ENCODE peak calls at places on chromosomes 7 and 10, in six cellular contexts. V is Panc1, E is transverse colon, Q is breast epithelium, K is HCT116, Z is spleen. U is an unnamed sample.
A peak's percentile ranks its signal among the peaks of the same experiment; 100 is the strongest.

GRCh38 chr7:25665346-25665745 is 437.1 kb upstream of the NPVF start:
- DNase-seq in K (no peak), V (no peak), Q (peak; percentile 77), E (peak; percentile 25), Z (no peak), U (no peak)

GRCh38 chr10:103980246-103980906 is 13.4 kb downstream of the SLK start:
- DNase-seq in Q (no peak), V (no peak), Z (no peak), K (no peak), E (no peak), U (no peak)

GRCh38 chr7:50595538-50596102 is 30.4 kb upstream of the DDC start:
- DNase-seq in K (peak; percentile 34), Q (no peak), V (no peak), Z (no peak), E (no peak), U (no peak)

GRCh38 chr7:152752513-152752912 is 7.0 kb upstream of the ACTR3B start:
- DNase-seq in K (no peak), Z (no peak), Q (no peak), E (no peak), V (no peak), U (no peak)

GRCh38 chr7:129381710-129382484 is 52.3 kb upstream of the STRIP2 start:
- DNase-seq in E (no peak), V (no peak), K (no peak), Z (no peak), Q (no peak), U (no peak)

GRCh38 chr10:63628526-63629362 is 107.5 kb downstream of the REEP3 start:
- DNase-seq in Z (no peak), E (peak; percentile 68), K (peak; percentile 49), V (peak; percentile 18), Q (peak; percentile 53), U (no peak)

GRCh38 chr7:44080118-44080517 is 2.2 kb downstream of the POLM start:
- DNase-seq in Z (peak; percentile 77), E (no peak), V (no peak), K (no peak), Q (no peak), U (no peak)

GRCh38 chr7:153386581-153386980 is 627.0 kb downstream of the ACTR3B start:
- DNase-seq in E (no peak), K (no peak), Z (no peak), Q (no peak), V (no peak), U (no peak)

DNA sequence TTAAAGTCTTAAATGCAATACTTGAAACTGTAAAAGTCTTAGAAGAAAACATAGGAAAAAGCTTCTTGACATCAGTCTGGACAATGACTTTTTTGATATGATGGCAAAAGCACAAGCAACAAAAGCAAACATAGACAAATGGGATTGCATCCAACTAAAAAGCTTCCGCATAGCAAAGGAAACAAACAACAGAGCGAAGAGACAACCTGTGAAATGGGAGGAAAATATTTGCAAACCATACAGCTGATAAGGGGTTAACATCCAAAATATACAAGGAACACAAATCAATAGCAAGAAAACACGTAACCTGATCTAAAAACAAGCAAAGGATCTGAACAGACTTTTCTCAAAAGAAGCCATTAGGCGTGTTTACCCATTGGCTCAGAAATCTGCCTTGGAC is 99.3 kb upstream of the LANCL2 start:
- DNase-seq in Q (no peak), K (no peak), E (no peak), V (no peak), Z (no peak), U (no peak)
- TF ChIP-seq POLR2AphosphoS5 in Q (no peak), K (no peak), E (no peak), V (no peak), Z (no peak), U (no peak)

DNA sequence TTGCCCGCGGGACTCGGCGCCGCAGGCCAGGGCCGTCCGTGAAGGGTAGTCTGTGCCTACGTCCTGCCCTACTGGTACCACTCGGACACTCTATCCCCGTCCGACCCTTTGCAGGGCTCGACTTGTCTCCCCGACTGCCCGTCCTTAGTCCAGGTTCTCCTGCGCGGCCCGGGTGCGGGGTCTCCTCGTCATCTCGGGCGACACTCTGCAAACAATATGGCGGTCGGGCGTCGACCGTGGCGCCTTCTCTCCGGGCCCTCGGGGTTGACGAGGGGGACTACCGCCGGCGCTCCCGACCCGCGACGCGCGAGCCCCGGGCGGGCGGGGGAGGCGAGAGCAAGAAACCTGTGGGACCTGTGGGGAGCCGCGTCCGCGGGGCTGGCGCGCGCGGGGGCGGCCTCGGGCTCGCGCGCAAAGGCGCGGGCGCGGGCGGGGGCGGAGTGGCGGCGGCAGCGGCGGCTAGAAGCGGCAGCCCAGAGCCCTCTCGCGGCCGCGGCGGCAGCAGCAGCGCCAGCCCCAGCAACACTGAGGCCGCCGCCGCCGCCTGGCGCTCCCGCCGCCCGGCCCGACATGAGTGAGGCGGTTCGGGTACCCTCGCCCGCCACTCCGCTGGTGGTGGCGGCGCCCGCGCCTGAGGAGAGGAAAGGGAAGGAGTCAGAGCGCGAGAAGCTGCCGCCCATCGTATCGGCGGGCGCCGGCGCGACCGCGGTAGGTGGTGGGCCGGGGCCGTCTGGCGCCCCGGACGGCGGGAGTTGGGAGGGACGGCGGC is at the start of gene HECTD2:
- DNase-seq in V (peak; percentile 10), K (peak; percentile 19), Z (peak; percentile 96), Q (peak; percentile 60), E (peak; percentile 84), U (peak; percentile 72)
- TF ChIP-seq POLR2AphosphoS5 in V (no peak), K (peak; percentile 59), Z (peak; percentile 87), Q (peak; percentile 34), E (peak; percentile 9), U (peak; percentile 64)

GRCh38 chr7:134986363-134987231 is at the start of gene AGBL3:
- DNase-seq in K (peak; percentile 95), Q (peak; percentile 93), V (peak; percentile 91), E (peak; percentile 96), Z (peak; percentile 98), U (peak; percentile 58)
- TF ChIP-seq POLR2AphosphoS5 in K (peak; percentile 81), Q (peak; percentile 67), V (peak; percentile 78), E (peak; percentile 68), Z (peak; percentile 90), U (no peak)

GRCh38 chr10:124741922-124742417 is 2.2 kb downstream of the FAM53B start:
- DNase-seq in Q (no peak), E (peak; percentile 19), Z (peak; percentile 51), V (no peak), K (no peak), U (no peak)

GRCh38 chr10:124743188-124744046 is 761 bp downstream of the FAM53B start:
- DNase-seq in V (no peak), Q (no peak), Z (peak; percentile 92), K (no peak), E (no peak), U (no peak)

GRCh38 chr10:124741281-124741921 is 2.8 kb downstream of the FAM53B start:
- DNase-seq in Z (peak; percentile 91), V (no peak), Q (peak; percentile 73), K (peak; percentile 50), E (peak; percentile 91), U (peak; percentile 61)

GRCh38 chr10:124744047-124744687 is at the start of gene FAM53B:
- DNase-seq in K (peak; percentile 56), Z (peak; percentile 96), V (no peak), Q (no peak), E (peak; percentile 88), U (peak; percentile 69)

DNA sequence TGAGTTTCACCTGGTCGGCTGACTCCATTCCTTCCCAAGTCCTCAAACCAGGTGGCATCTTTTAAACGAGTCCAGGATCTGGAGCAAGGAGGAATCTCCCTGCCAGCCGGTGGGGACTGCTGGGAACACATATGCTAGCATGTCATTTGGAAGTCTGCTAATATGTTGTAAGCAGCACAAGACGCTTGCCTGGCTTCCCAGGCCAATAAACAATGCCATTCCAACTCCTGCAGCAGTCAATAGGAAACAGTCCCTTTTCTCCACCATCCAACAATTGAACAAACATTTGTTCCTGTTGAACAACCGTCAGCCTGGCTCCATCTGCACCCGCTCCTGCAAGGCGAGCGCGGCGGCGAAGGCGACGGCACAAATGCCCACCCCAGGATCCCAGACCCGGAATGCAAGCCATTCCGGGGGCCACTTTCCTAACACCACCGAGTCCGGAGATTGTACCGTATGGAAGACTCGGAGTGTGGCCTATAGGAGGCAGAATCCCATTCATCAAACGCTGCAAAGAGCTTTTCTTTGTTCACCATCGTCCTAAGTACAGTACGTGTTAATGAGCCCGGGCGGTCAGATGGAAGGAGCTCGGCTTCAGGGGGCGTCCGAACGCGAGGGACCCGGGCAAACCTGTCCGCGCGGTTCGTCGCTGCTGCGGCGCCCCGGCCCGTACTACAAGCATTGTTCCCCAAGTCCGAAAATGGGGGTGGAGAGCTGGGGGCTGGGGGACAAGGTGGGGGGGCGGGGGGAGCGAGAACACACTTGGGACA is 1.6 kb downstream of the FAM53B start:
- DNase-seq in K (no peak), Z (peak; percentile 85), Q (no peak), E (no peak), V (no peak), U (no peak)
- TF ChIP-seq POLR2AphosphoS5 in K (no peak), Z (peak; percentile 55), Q (no peak), E (peak; percentile 32), V (no peak), U (no peak)

DNA sequence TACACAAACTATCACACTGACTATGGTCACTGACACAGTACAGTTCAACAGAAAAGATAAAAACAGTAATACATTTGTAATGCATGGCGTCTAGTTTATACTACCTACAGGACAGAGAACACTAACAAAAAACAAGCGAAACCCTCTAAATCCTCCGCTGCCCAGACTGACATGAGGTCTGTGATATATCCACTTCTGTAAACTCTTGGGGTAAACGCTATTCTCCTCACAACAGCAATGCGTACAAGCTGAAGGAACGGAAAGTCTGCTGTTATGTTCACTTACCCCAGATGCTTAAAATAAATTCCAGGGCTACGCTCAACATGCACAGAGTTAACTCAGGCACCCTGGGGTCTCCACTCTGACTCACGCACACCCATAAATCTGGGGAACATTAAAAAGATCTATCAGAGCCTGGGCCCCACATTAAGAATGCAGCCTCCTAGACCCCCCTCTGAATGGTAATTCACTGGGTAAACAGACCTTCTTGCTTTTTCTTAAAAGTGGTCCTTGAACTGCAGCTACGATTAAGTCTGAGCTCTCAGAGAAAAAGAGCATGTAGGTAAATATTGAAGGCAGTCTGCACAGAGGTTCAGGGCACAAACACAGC is 105.6 kb downstream of the CTBP2 start:
- DNase-seq in Q (no peak), E (no peak), V (no peak), K (no peak), Z (no peak), U (no peak)
- TF ChIP-seq POLR2AphosphoS5 in Q (no peak), E (peak; percentile 46), V (no peak), K (no peak), Z (no peak), U (no peak)

DNA sequence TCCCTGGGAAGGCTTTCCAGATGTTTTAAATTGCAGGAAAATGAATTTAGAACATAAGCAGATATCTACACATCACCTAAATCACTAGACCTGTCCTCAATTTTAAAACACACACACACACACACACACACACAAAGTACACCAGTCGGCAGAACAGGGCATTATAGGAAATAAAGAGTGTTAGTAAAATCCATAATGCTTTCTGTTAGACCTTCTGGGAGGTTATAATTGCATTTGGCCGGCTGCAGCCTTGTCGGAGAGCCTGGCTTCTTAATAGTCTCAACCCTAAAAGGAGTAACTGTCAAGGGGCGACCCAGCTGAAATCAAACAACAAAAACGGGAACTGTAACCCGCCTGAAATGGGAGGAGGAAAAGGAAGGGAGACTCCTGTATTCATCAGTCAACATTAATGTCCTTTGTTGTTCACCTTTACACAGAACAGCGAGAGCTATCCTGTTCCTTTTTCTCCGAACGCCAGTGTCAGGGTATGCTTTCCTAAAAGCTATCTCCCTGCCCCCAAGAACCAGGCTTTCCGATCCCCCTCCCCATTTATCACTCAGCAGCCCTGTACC is 1.3 kb downstream of the DOCK4 start:
- DNase-seq in Z (no peak), Q (no peak), V (no peak), K (no peak), E (no peak), U (no peak)
- TF ChIP-seq POLR2AphosphoS5 in Z (no peak), Q (no peak), V (no peak), K (no peak), E (no peak), U (no peak)

U was measured in GM12891.